ENCODE peak calls at places on chromosomes 4 and X, in eight cellular contexts. W is cardiac muscle cell, N is tibial artery, C is A549, D is IMR-90, E is lower lobe of right lung, L is fibroblast of pulmonary artery, F is A673. J is an unnamed sample.

GRCh38 chr4:111037591-111037990 is 414.7 kb upstream of the PITX2 start:
- DNase-seq in W (no peak), N (no peak), C (no peak), D (no peak), E (no peak), L (no peak), F (no peak), J (no peak)

GRCh38 chrX:113222305-113222704 is 381.7 kb upstream of the AMOT start:
- DNase-seq in W (no peak), N (no peak), C (no peak), D (no peak), E (no peak), L (no peak), F (no peak), J (no peak)

GRCh38 chr4:95027906-95028618 is 270.3 kb downstream of the BMPR1B start:
- DNase-seq in W (no peak), N (no peak), C (no peak), D (no peak), E (no peak), L (no peak), F (no peak), J (no peak)

GRCh38 chrX:129661369-129661768 is 6.6 kb upstream of the APLN start:
- DNase-seq in W (no peak), N (no peak), C (no peak), D (no peak), E (no peak), L (no peak), F (no peak), J (no peak)

GRCh38 chr4:5545271-5545670 is 163.1 kb downstream of the EVC2 start:
- DNase-seq in W (no peak), N (no peak), C (no peak), D (peak), E (no peak), L (no peak), F (no peak), J (no peak)

GRCh38 chr4:83074086-83074704 is 39.2 kb downstream of the COPS4 start:
- DNase-seq in W (peak), N (no peak), C (peak), D (peak), E (no peak), L (peak), F (peak), J (no peak)

GRCh38 chr4:151797131-151797530 is 36.3 kb upstream of the GATB start:
- DNase-seq in W (no peak), N (no peak), C (no peak), D (no peak), E (no peak), L (peak), F (no peak), J (no peak)

GRCh38 chr4:14726441-14727405 is 275.6 kb upstream of the CPEB2 start:
- DNase-seq in W (peak), N (no peak), C (peak), D (peak), E (no peak), L (peak), F (no peak), J (no peak)

GRCh38 chr4:15955670-15956069 is 7.3 kb downstream of the FGFBP2 start:
- DNase-seq in W (peak), N (no peak), C (peak), D (peak), E (no peak), L (peak), F (peak), J (no peak)
- TF ChIP-seq CTCF in W (no peak), N (no peak), C (no peak), D (peak), E (no peak), L (peak), F (no peak), J (no peak)

DNA sequence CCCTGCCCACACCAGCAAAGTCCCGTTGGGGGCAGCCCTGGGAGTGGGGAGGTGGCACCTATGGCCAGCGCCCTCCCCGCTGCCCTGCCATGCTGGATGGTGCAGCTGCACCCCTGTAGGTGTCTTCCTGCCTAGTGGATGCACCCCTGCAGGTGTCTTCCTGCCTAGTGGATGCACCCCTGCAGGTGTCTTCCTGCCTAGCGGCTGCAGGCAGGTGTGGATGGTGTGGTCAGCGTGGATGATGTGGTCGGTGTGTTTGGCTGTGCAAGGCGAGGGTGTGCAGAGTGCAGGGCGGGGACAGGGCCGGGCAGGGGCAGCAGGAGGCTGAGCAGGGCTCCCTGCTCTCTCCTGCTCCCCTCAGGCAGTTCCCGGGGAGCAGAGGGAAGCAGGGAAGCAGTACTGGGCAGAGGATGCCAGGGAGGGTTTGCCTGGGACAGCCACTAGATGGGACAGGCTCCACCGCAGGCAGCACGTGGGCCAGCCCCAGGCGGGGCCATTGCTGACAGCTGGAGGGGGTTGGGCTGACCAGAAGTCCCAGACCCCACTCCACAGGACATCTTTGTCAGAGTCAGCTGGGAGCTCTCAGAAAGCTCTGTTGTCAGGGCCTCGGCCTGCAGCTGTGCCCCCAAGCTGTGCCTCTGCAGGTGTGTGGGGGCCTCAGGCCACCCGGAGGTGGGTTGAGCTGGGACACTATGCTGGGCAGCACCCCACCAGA is 23.6 kb downstream of the DOK7 start:
- DNase-seq in W (no peak), N (no peak), C (no peak), D (no peak), E (no peak), L (no peak), F (no peak), J (no peak)
- TF ChIP-seq CTCF in W (no peak), N (no peak), C (no peak), D (no peak), E (no peak), L (no peak), F (no peak), J (no peak)

GRCh38 chr4:15885422-15885821 is 53.1 kb downstream of the FGFBP1 start:
- DNase-seq in W (no peak), N (no peak), C (no peak), D (no peak), E (no peak), L (no peak), F (no peak), J (no peak)

GRCh38 chr4:15883611-15884243 is 54.8 kb downstream of the FGFBP1 start:
- DNase-seq in W (no peak), N (no peak), C (no peak), D (no peak), E (no peak), L (no peak), F (no peak), J (no peak)

GRCh38 chr4:15890246-15890829 is 48.2 kb downstream of the FGFBP1 start:
- DNase-seq in W (no peak), N (no peak), C (no peak), D (no peak), E (no peak), L (no peak), F (no peak), J (no peak)

GRCh38 chr4:15891312-15891711 is 47.2 kb downstream of the FGFBP1 start:
- DNase-seq in W (no peak), N (no peak), C (no peak), D (no peak), E (no peak), L (no peak), F (peak), J (no peak)

DNA sequence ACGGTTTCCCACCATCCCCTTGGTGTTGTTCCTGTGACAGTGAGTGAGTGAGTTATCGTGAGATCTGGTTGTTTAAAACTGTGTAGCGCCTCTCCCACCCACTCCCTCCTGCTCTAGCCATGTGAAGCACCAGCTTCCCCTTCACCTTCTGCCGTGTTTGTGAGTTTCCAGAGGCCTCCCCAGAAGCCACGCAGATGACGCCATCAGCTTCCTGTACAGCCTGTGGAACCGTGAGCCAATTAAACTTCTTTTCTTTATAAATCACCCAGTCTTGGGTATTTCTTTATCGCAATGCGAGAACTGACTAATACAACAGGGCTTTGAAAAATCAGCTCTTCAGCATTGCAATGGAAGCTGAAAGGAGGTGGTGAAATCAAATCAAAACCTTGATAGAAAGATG is 50.0 kb downstream of the FGFBP1 start:
- DNase-seq in W (no peak), N (no peak), C (no peak), D (peak), E (no peak), L (peak), F (peak), J (no peak)
- TF ChIP-seq CTCF in W (no peak), N (no peak), C (no peak), D (no peak), E (no peak), L (no peak), F (no peak), J (no peak)

DNA sequence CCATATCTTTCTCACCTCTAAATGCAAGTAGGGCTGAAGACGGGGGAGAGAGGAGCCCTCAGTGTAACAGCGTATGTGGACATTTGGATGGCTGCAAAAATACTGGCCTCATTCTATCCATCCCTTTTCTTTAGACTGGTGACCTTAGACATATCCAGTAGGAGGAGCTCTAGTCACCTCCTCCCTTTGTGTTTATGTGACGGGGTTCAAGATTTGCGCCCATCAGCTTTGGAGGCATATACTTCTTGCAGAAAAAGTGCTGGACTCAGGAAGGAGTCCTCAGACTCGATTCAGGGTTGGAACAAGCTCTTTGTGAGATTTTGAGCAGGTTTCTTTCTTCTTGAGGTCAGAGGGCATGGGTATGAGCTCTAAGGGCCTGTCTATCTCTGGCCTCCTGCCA is 86.2 kb downstream of the MAMLD1 start:
- DNase-seq in W (no peak), N (no peak), C (no peak), D (no peak), E (no peak), L (no peak), F (no peak), J (no peak)
- TF ChIP-seq CTCF in W (peak), N (no peak), C (peak), D (no peak), E (no peak), L (no peak), F (peak), J (no peak)

DNA sequence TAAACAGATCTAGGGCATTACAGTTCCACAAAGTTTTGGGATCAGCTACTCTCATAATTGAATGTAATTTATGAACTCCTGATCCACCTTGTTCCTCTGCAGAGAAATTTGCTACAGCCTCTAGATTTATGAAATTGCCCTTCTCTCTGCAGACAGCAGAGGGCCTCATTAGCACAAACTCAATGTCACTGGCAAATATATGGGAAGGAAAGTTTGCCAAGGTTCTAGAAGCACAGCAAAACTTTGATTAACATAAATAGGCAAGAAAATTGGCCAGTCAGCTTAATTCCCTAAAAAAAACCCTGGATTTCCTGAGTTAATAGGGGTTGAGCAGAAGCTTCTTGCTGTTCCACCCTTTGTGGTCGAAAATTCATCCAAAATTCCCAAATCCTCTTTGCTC is 31.5 kb downstream of the PRPS1 start:
- DNase-seq in W (peak), N (peak), C (no peak), D (peak), E (no peak), L (peak), F (peak), J (no peak)
- TF ChIP-seq CTCF in W (peak), N (peak), C (peak), D (peak), E (peak), L (peak), F (peak), J (peak)

GRCh38 chr4:176789955-176790354 is 2.8 kb downstream of the VEGFC start:
- DNase-seq in W (peak), N (no peak), C (no peak), D (peak), E (no peak), L (peak), F (peak), J (no peak)
- TF ChIP-seq CTCF in W (peak), N (peak), C (peak), D (peak), E (peak), L (peak), F (peak), J (peak)

GRCh38 chr4:85126991-85127591 is 160.6 kb upstream of the WDFY3 start:
- DNase-seq in W (no peak), N (no peak), C (no peak), D (no peak), E (no peak), L (no peak), F (no peak), J (no peak)

GRCh38 chr4:85132117-85132516 is 165.6 kb upstream of the WDFY3 start:
- DNase-seq in W (no peak), N (no peak), C (no peak), D (no peak), E (no peak), L (no peak), F (no peak), J (no peak)

GRCh38 chr4:85125688-85126087 is 159.2 kb upstream of the WDFY3 start:
- DNase-seq in W (no peak), N (no peak), C (no peak), D (no peak), E (no peak), L (no peak), F (no peak), J (no peak)

GRCh38 chr4:85128246-85129204 is 162.0 kb upstream of the WDFY3 start:
- DNase-seq in W (no peak), N (no peak), C (no peak), D (no peak), E (no peak), L (no peak), F (no peak), J (no peak)

GRCh38 chr4:85127653-85128052 is 161.2 kb upstream of the WDFY3 start:
- DNase-seq in W (peak), N (no peak), C (peak), D (no peak), E (no peak), L (peak), F (peak), J (no peak)
- TF ChIP-seq CTCF in W (peak), N (no peak), C (peak), D (peak), E (peak), L (peak), F (peak), J (peak)

DNA sequence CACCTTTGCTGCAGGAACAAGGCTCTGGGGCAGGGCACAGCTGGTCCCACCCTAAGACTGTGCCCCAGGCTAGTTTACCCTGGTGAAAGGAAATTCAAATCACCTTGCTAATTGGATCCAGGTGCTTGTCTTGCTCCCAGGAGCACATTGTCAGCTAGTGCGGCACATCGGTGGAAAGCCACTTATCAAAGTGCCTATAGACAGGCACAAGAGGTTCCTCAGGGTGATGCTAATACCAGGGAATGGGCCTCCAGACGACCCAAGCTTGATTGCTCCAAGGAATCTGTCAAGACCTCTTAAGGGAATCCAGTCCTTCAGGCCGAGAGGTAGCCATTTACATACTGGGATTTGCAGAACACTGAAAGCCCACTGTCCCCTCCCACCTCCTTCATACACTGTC is 64.5 kb upstream of the PRPS1 start:
- DNase-seq in W (no peak), N (no peak), C (no peak), D (no peak), E (no peak), L (no peak), F (no peak), J (no peak)
- TF ChIP-seq CTCF in W (no peak), N (no peak), C (no peak), D (no peak), E (no peak), L (no peak), F (no peak), J (no peak)

DNA sequence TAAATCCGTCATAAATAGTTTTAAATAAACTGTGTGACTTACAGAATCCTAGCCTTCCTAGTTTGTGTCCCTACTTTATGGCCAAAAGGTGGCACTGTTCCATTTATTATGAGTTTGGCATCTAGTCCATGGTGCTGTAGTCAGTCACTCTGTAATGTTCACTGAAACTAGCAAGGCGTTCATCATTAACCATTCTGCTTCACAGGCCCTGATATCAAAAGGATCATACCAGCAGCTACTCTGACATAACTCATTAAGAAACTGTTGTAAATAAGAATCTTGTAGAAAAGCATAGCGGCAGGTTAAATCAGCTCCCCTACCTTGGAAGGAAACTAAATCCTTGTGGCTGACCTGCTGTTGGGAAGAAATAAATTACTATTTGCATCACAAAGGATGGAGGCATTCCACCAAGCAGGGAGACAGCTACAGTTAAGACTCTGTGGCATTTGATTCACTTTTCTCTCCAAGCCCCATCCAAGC is 919.6 kb upstream of the DIAPH2 start:
- DNase-seq in W (peak), N (no peak), C (no peak), D (peak), E (no peak), L (peak), F (peak), J (peak)
- TF ChIP-seq CTCF in W (peak), N (peak), C (peak), D (peak), E (peak), L (peak), F (peak), J (peak)

DNA sequence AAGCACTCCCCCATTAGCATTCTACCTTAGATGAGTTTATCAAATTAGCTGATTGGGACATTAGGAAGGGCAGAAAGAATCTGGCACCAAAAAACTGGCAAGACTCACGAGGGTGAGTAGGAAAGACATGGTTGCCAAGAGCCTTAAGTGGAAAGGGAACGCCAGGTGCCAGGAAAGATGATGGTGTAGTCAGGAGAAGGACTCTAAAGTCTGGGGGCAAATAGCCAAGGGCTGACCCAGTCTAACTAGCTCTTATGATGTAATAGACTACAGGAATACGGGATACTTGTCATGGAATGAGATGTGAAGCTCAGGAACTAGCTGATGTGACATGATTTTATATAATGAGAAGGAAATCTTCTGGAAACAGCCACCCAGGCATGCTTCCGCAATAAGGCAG is 94.8 kb downstream of the MBNL3 start:
- DNase-seq in W (no peak), N (no peak), C (no peak), D (no peak), E (no peak), L (no peak), F (no peak), J (no peak)
- TF ChIP-seq CTCF in W (no peak), N (no peak), C (no peak), D (no peak), E (no peak), L (no peak), F (no peak), J (no peak)